ENCODE peak calls at places on chromosome 21, in four cellular contexts. L is psoas muscle, N is heart right ventricle, U is ovary. B is an unnamed sample.

GRCh38 chr21:15274701-15275255 is 210.0 kb upstream of the NRIP1 start:
- DNase-seq in L (no peak), N (no peak), U (no peak), B (no peak)

GRCh38 chr21:37074195-37074510 is 1.1 kb downstream of the TTC3 start:
- DNase-seq in L (no peak), N (peak; percentile 27), U (no peak), B (no peak)

GRCh38 chr21:15820857-15821256 is 91.1 kb downstream of the USP25 start:
- DNase-seq in L (no peak), N (no peak), U (no peak), B (no peak)

GRCh38 chr21:26544208-26544607 is 28.9 kb downstream of the CYYR1 start:
- DNase-seq in L (no peak), N (no peak), U (no peak), B (no peak)

GRCh38 chr21:32093758-32094463 is 184.9 kb downstream of the MIS18A start:
- DNase-seq in L (no peak), N (no peak), U (no peak), B (no peak)

GRCh38 chr21:43609501-43610340 is 49.6 kb downstream of the HSF2BP start:
- DNase-seq in L (no peak), N (no peak), U (no peak), B (no peak)

GRCh38 chr21:38171723-38172344 is 85.0 kb upstream of the KCNJ15 start:
- DNase-seq in L (no peak), N (no peak), U (no peak), B (peak; percentile 50)

GRCh38 chr21:32710069-32710784 is 17.6 kb downstream of the SYNJ1 start:
- DNase-seq in L (no peak), N (no peak), U (no peak), B (no peak)

GRCh38 chr21:32886339-32886738 is 114.8 kb upstream of the PAXBP1 start:
- DNase-seq in L (no peak), N (no peak), U (no peak), B (no peak)

GRCh38 chr21:28516996-28517592 is 475.6 kb downstream of the LTN1 start:
- DNase-seq in L (peak; percentile 69), N (peak; percentile 65), U (peak; percentile 21), B (peak; percentile 43)

GRCh38 chr21:43318841-43319781 is 107.8 kb downstream of the SIK1 start:
- DNase-seq in L (peak; percentile 58), N (peak; percentile 19), U (no peak), B (peak; percentile 52)

GRCh38 chr21:16424331-16424749 is 694.6 kb downstream of the USP25 start:
- DNase-seq in L (no peak), N (no peak), U (no peak), B (no peak)

GRCh38 chr21:33938381-33938780 is 22.8 kb upstream of the ATP5PO start:
- DNase-seq in L (no peak), N (no peak), U (no peak), B (no peak)
- H3K4me1 ChIP-seq in L (no peaks in the 10 kb centered on the region), N (peaks cover 8% of the 10 kb centered on the region), U (no peaks in the 10 kb centered on the region), B (peaks cover 30% of the 10 kb centered on the region)

GRCh38 chr21:35229290-35229689 is 180.2 kb upstream of the RUNX1 start:
- DNase-seq in L (no peak), N (no peak), U (no peak), B (no peak)
- H3K27ac ChIP-seq in L (no peak overlapping the region), N (no peak overlapping the region), U (no peak overlapping the region), B (no peak overlapping the region)

DNA sequence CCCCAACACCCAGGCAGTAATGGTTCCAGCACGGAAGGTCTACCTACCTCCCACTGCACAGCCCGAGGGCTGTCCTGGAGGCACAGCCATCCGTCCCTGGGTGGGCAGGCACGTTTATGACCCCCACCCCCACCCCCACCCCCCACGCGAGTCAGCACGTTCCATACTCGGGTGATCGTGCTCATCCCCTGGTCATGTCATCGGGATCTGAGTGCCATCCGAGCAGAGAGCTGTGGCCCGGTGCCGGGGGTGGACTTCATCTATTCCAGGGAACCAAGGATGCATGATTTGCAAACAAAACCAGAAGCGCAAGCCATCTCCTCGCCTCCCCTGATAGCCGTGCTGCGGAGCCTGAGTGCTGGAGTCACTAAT is 1.1 kb downstream of the TSPEAR start:
- DNase-seq in L (peak; percentile 37), N (no peak), U (peak; percentile 1), B (no peak)
- H3K4me1 ChIP-seq in L (no peaks in the 10 kb centered on the region), N (peaks cover 39% of the 10 kb centered on the region), U (no peaks in the 10 kb centered on the region), B (peaks cover 6% of the 10 kb centered on the region)

GRCh38 chr21:45380566-45380965 is 24.4 kb upstream of the COL18A1 start:
- DNase-seq in L (peak; percentile 25), N (no peak), U (peak; percentile 20), B (peak; percentile 19)

GRCh38 chr21:45381865-45382697 is 22.9 kb upstream of the COL18A1 start:
- DNase-seq in L (peak; percentile 46), N (no peak), U (peak; percentile 36), B (peak; percentile 51)

GRCh38 chr21:45379901-45380330 is 25.0 kb upstream of the COL18A1 start:
- DNase-seq in L (no peak), N (no peak), U (peak; percentile 18), B (peak; percentile 11)

GRCh38 chr21:45382698-45383000 is 22.3 kb upstream of the COL18A1 start:
- DNase-seq in L (no peak), N (no peak), U (peak; percentile 26), B (peak; percentile 18)

GRCh38 chr21:45381036-45381787 is 23.8 kb upstream of the COL18A1 start:
- DNase-seq in L (peak; percentile 46), N (no peak), U (peak; percentile 25), B (peak; percentile 63)
- H3K27ac ChIP-seq in L (no peak overlapping the region), N (no peak overlapping the region), U (no peak overlapping the region), B (no peak overlapping the region)

DNA sequence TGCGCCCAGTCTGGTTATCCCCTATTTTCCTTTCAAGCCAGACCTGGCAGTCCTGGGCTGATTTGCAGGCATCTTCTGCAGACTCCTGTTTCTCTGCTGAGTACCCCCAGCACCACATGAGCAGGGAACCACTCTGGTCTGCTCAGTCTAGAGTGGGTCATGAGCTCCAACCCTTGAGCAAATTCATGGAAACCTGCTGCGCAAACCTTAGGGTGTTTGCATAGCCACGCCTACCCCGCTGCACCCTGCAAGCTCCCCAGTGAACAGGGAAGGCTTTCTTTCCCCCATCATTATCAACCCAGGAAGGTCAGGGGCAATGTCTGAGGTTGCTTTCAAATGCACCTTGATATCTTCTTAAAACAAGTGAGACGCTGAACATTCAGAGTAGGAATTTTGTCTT is 11.0 kb upstream of the KCNE1 start:
- DNase-seq in L (no peak), N (no peak), U (no peak), B (no peak)
- H3K4me1 ChIP-seq in L (peaks cover 11% of the 10 kb centered on the region), N (peaks cover 60% of the 10 kb centered on the region), U (peaks cover 3% of the 10 kb centered on the region), B (peaks cover 93% of the 10 kb centered on the region)

GRCh38 chr21:42218836-42219605 is at the start of gene ABCG1:
- DNase-seq in L (peak; percentile 63), N (peak; percentile 65), U (peak; percentile 46), B (peak; percentile 58)

GRCh38 chr21:42222386-42222785 is 3.4 kb downstream of the ABCG1 start:
- DNase-seq in L (no peak), N (no peak), U (no peak), B (no peak)

GRCh38 chr21:42221581-42222345 is 2.8 kb downstream of the ABCG1 start:
- DNase-seq in L (no peak), N (no peak), U (no peak), B (no peak)

GRCh38 chr21:42219606-42220137 is 732 bp downstream of the ABCG1 start:
- DNase-seq in L (peak; percentile 66), N (peak; percentile 44), U (peak; percentile 35), B (no peak)

GRCh38 chr21:42220138-42220701 is 1.3 kb downstream of the ABCG1 start:
- DNase-seq in L (peak; percentile 70), N (peak; percentile 46), U (peak; percentile 39), B (no peak)
- H3K27ac ChIP-seq in L (peak overlapping the region; percentile 73), N (peak overlapping the region; percentile 93), U (no peak overlapping the region), B (peak overlapping the region; percentile 75)